ENCODE peak calls at places on chromosomes 3 and 15, in eight cellular contexts. One of them, this sample, is unnamed.

GRCh38 chr3:11138371-11138770 is 15.9 kb upstream of the HRH1 start:
- DNase-seq in thyroid gland: no peak
- DNase-seq in uterus: no peak
- DNase-seq in AG04450: no peak
- DNase-seq in cardiac muscle cell: no peak
- DNase-seq in psoas muscle: no peak
- DNase-seq in RWPE2: no peak
- DNase-seq in spleen: no peak
- DNase-seq in this sample: no peak

GRCh38 chr3:99286266-99286845 is 352.0 kb upstream of the COL8A1 start:
- DNase-seq in AG04450: no peak
- DNase-seq in cardiac muscle cell: peak
- DNase-seq in spleen: no peak
- DNase-seq in psoas muscle: no peak
- DNase-seq in thyroid gland: no peak
- DNase-seq in uterus: no peak
- DNase-seq in RWPE2: no peak
- DNase-seq in this sample: no peak

GRCh38 chr15:49044761-49045571 is 1.3 kb downstream of the SECISBP2L start:
- DNase-seq in uterus: no peak
- DNase-seq in spleen: no peak
- DNase-seq in cardiac muscle cell: peak
- DNase-seq in RWPE2: no peak
- DNase-seq in AG04450: no peak
- DNase-seq in thyroid gland: no peak
- DNase-seq in psoas muscle: no peak
- DNase-seq in this sample: no peak

GRCh38 chr3:59133350-59133749 is 83.5 kb upstream of the CFAP20DC start:
- DNase-seq in uterus: no peak
- DNase-seq in cardiac muscle cell: no peak
- DNase-seq in psoas muscle: no peak
- DNase-seq in RWPE2: no peak
- DNase-seq in spleen: no peak
- DNase-seq in thyroid gland: no peak
- DNase-seq in AG04450: peak
- DNase-seq in this sample: no peak

GRCh38 chr3:197365621-197366020 is 67.2 kb upstream of the DLG1 start:
- DNase-seq in RWPE2: no peak
- DNase-seq in uterus: no peak
- DNase-seq in AG04450: no peak
- DNase-seq in thyroid gland: no peak
- DNase-seq in psoas muscle: no peak
- DNase-seq in cardiac muscle cell: no peak
- DNase-seq in spleen: no peak
- DNase-seq in this sample: no peak

GRCh38 chr15:77869021-77869895 is 208.3 kb downstream of the TBC1D2B start:
- DNase-seq in AG04450: no peak
- DNase-seq in thyroid gland: no peak
- DNase-seq in spleen: peak
- DNase-seq in psoas muscle: no peak
- DNase-seq in RWPE2: peak
- DNase-seq in cardiac muscle cell: no peak
- DNase-seq in uterus: no peak
- DNase-seq in this sample: peak

GRCh38 chr15:60583946-60584345 is 105.0 kb upstream of the ICE2 start:
- DNase-seq in spleen: no peak
- DNase-seq in psoas muscle: no peak
- DNase-seq in RWPE2: no peak
- DNase-seq in cardiac muscle cell: no peak
- DNase-seq in thyroid gland: no peak
- DNase-seq in AG04450: no peak
- DNase-seq in uterus: no peak
- DNase-seq in this sample: no peak

GRCh38 chr3:85476891-85477495 is 518.2 kb downstream of the CADM2 start:
- DNase-seq in psoas muscle: no peak
- DNase-seq in spleen: no peak
- DNase-seq in RWPE2: no peak
- DNase-seq in uterus: no peak
- DNase-seq in cardiac muscle cell: no peak
- DNase-seq in thyroid gland: no peak
- DNase-seq in AG04450: no peak
- DNase-seq in this sample: no peak

GRCh38 chr3:127107491-127108375 is 85.2 kb upstream of the PRR23E start:
- DNase-seq in RWPE2: no peak
- DNase-seq in AG04450: no peak
- DNase-seq in psoas muscle: no peak
- DNase-seq in spleen: no peak
- DNase-seq in thyroid gland: no peak
- DNase-seq in cardiac muscle cell: no peak
- DNase-seq in uterus: no peak
- DNase-seq in this sample: no peak

GRCh38 chr15:44735482-44736260 is 657 bp upstream of the TRIM69 start:
- DNase-seq in spleen: no peak
- DNase-seq in uterus: no peak
- DNase-seq in RWPE2: no peak
- DNase-seq in psoas muscle: peak
- DNase-seq in AG04450: no peak
- DNase-seq in cardiac muscle cell: peak
- DNase-seq in thyroid gland: no peak
- DNase-seq in this sample: no peak

GRCh38 chr3:189975376-189975990 is 145.2 kb downstream of the P3H2 start:
- DNase-seq in uterus: no peak
- DNase-seq in RWPE2: no peak
- DNase-seq in psoas muscle: no peak
- DNase-seq in AG04450: no peak
- DNase-seq in spleen: no peak
- DNase-seq in thyroid gland: no peak
- DNase-seq in cardiac muscle cell: peak
- DNase-seq in this sample: no peak

GRCh38 chr3:23113455-23114171 is 89.5 kb upstream of the UBE2E2 start:
- DNase-seq in psoas muscle: peak
- DNase-seq in AG04450: no peak
- DNase-seq in spleen: no peak
- DNase-seq in uterus: peak
- DNase-seq in RWPE2: no peak
- DNase-seq in cardiac muscle cell: peak
- DNase-seq in thyroid gland: no peak
- DNase-seq in this sample: no peak

GRCh38 chr15:73710321-73710720 is 26.1 kb downstream of the CD276 start:
- DNase-seq in spleen: no peak
- DNase-seq in thyroid gland: no peak
- DNase-seq in uterus: no peak
- DNase-seq in psoas muscle: no peak
- DNase-seq in cardiac muscle cell: no peak
- DNase-seq in RWPE2: no peak
- DNase-seq in AG04450: no peak
- DNase-seq in this sample: no peak

GRCh38 chr3:15064299-15064834 is 748 bp downstream of the MRPS25 start:
- DNase-seq in cardiac muscle cell: peak
- DNase-seq in AG04450: no peak
- DNase-seq in thyroid gland: peak
- DNase-seq in uterus: no peak
- DNase-seq in psoas muscle: no peak
- DNase-seq in RWPE2: no peak
- DNase-seq in spleen: no peak
- DNase-seq in this sample: no peak

GRCh38 chr3:25532763-25533162 is 104.7 kb downstream of the RARB start:
- DNase-seq in psoas muscle: no peak
- DNase-seq in spleen: no peak
- DNase-seq in thyroid gland: no peak
- DNase-seq in cardiac muscle cell: no peak
- DNase-seq in uterus: no peak
- DNase-seq in RWPE2: no peak
- DNase-seq in AG04450: no peak
- DNase-seq in this sample: no peak

GRCh38 chr3:141093971-141094401 is 42.8 kb downstream of the SPSB4 start:
- DNase-seq in psoas muscle: peak
- DNase-seq in cardiac muscle cell: peak
- DNase-seq in AG04450: no peak
- DNase-seq in uterus: peak
- DNase-seq in RWPE2: no peak
- DNase-seq in thyroid gland: no peak
- DNase-seq in spleen: no peak
- DNase-seq in this sample: no peak

GRCh38 chr15:79463043-79463780 is 31.1 kb downstream of the MINAR1 start:
- DNase-seq in RWPE2: no peak
- DNase-seq in spleen: no peak
- DNase-seq in thyroid gland: no peak
- DNase-seq in AG04450: no peak
- DNase-seq in cardiac muscle cell: no peak
- DNase-seq in uterus: no peak
- DNase-seq in psoas muscle: no peak
- DNase-seq in this sample: no peak

GRCh38 chr3:16600771-16601538 is 4.3 kb downstream of the DAZL start:
- DNase-seq in cardiac muscle cell: peak
- DNase-seq in thyroid gland: peak
- DNase-seq in AG04450: peak
- DNase-seq in RWPE2: no peak
- DNase-seq in psoas muscle: peak
- DNase-seq in uterus: peak
- DNase-seq in spleen: peak
- DNase-seq in this sample: peak

GRCh38 chr3:141360888-141361598 is 7.3 kb upstream of the ZBTB38 start:
- DNase-seq in RWPE2: no peak
- DNase-seq in psoas muscle: no peak
- DNase-seq in cardiac muscle cell: peak
- DNase-seq in thyroid gland: peak
- DNase-seq in uterus: no peak
- DNase-seq in AG04450: no peak
- DNase-seq in spleen: no peak
- DNase-seq in this sample: no peak

DNA sequence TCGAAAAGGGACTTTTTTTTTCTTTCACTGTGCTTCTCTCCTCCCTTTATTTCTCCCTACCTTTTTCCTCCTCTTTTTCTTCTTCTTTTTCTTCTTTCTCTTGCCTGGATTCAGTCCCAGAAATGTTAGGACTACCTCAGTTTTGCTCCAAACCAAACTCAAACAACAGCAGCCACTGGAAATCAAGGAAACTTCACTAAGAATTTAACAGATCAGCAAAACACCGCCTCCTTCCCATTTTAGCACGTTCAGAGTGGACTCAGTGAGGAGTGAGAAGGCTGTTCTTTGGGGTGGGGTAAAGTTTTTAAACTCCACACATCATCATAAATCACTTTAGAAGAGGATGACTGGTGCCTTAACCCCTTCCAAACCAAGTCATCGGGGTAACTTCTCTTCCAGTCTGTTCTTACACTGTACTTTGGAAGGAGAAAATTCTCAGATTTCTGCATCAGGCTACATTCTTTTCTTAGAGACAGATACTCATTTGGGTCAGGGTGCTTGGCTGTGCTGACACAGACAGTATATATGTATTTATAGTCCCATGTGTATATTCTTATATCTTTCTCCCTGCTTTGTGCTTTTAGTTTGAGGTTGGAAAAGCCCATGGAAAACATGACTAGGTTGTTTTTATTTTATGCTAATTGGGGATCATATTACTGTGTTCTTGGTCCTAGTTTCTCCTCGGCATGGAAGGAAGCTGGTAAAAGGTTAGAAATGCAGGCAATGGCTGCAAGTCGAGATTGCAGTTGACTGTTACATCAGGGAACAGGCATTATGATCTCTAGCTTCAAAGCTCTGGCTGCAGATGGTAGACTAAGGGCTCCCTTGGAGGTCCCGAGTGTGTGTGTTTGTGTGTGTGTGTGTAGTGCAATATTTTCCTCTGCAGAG is at the start of gene CCDC80:
- DNase-seq in cardiac muscle cell: peak
- DNase-seq in spleen: no peak
- DNase-seq in psoas muscle: no peak
- DNase-seq in thyroid gland: peak
- DNase-seq in AG04450: peak
- DNase-seq in RWPE2: no peak
- DNase-seq in uterus: peak
- DNase-seq in this sample: no peak
- H3K27ac ChIP-seq in cardiac muscle cell: peak
- H3K27ac ChIP-seq in spleen: peak
- H3K27ac ChIP-seq in psoas muscle: peak
- H3K27ac ChIP-seq in thyroid gland: peak
- H3K27ac ChIP-seq in AG04450: peak
- H3K27ac ChIP-seq in RWPE2: peak
- H3K27ac ChIP-seq in uterus: peak
- H3K27ac ChIP-seq in this sample: peak

GRCh38 chr3:13280856-13281656 is 139.1 kb downstream of the NUP210 start:
- DNase-seq in uterus: no peak
- DNase-seq in cardiac muscle cell: no peak
- DNase-seq in psoas muscle: no peak
- DNase-seq in AG04450: no peak
- DNase-seq in thyroid gland: no peak
- DNase-seq in RWPE2: peak
- DNase-seq in spleen: no peak
- DNase-seq in this sample: no peak
- H3K27ac ChIP-seq in uterus: no peak
- H3K27ac ChIP-seq in cardiac muscle cell: no peak
- H3K27ac ChIP-seq in psoas muscle: peak
- H3K27ac ChIP-seq in AG04450: no peak
- H3K27ac ChIP-seq in thyroid gland: no peak
- H3K27ac ChIP-seq in RWPE2: no peak
- H3K27ac ChIP-seq in spleen: peak
- H3K27ac ChIP-seq in this sample: no peak

DNA sequence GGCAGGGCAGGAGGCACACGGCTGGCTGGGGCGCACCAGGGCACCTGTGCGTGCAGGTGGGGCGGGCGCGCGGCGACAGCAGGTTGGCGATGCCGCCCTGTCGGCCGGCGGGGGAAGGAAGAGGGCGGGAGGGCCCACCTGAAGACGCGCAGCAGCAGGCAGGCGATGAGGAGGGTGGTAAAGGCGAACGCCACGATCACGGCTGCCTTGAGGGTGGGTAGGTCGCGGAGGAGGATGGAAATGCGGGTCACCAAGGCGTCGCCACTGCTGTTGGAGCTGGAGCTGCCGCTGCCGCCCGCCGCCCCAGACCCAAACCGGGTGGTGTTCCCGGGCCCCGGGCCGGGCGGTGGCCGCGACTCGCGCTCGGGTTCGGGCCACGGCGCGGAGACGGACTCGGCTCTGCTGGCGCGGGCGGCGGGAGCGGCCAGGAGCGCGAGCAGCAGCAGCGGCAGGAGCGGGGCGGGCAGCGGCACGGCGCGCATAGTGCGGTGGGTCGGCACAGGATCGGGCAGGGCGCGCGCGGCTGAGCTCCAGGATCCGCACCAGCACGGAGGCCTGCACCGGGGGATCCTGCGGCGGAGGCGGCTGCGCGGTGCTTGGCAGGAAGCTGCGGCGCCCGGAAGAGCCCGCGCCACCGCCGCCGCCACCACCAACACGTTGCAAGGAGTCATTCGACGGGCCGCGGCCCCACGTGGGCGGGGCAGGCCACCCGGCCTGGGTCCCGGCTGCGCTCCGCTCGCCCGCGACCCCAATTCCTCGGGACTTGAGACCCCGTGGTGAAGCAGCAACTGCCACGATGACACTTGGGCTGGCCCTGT is at the start of gene FAM174B:
- DNase-seq in psoas muscle: peak
- DNase-seq in thyroid gland: peak
- DNase-seq in spleen: no peak
- DNase-seq in AG04450: no peak
- DNase-seq in uterus: no peak
- DNase-seq in cardiac muscle cell: peak
- DNase-seq in RWPE2: no peak
- DNase-seq in this sample: no peak
- H3K27ac ChIP-seq in psoas muscle: peak
- H3K27ac ChIP-seq in thyroid gland: peak
- H3K27ac ChIP-seq in spleen: no peak
- H3K27ac ChIP-seq in AG04450: no peak
- H3K27ac ChIP-seq in uterus: no peak
- H3K27ac ChIP-seq in cardiac muscle cell: no peak
- H3K27ac ChIP-seq in RWPE2: no peak
- H3K27ac ChIP-seq in this sample: peak

GRCh38 chr15:100890059-100890720 is 10.6 kb downstream of the ALDH1A3 start:
- DNase-seq in AG04450: no peak
- DNase-seq in uterus: no peak
- DNase-seq in spleen: no peak
- DNase-seq in cardiac muscle cell: no peak
- DNase-seq in psoas muscle: no peak
- DNase-seq in RWPE2: peak
- DNase-seq in thyroid gland: no peak
- DNase-seq in this sample: no peak
- H3K27ac ChIP-seq in AG04450: no peak
- H3K27ac ChIP-seq in uterus: peak
- H3K27ac ChIP-seq in spleen: no peak
- H3K27ac ChIP-seq in cardiac muscle cell: no peak
- H3K27ac ChIP-seq in psoas muscle: no peak
- H3K27ac ChIP-seq in RWPE2: peak
- H3K27ac ChIP-seq in thyroid gland: no peak
- H3K27ac ChIP-seq in this sample: no peak